ENCODE peak calls at places on chromosomes 4 and X, in four cellular contexts. Q is colonic mucosa; U is effector memory CD4-positive, alpha-beta T cell; X is esophagus muscularis mucosa. P is an unnamed sample.

GRCh38 chr4:142547974-142548373 is 298.1 kb downstream of the INPP4B start:
- DNase-seq in Q (no peak), U (no peak), X (no peak), P (no peak)

GRCh38 chr4:147057631-147057980 is 111.9 kb upstream of the TTC29 start:
- DNase-seq in U (no peak), X (no peak), Q (no peak), P (no peak)

GRCh38 chr4:5998333-5998936 is 19.8 kb downstream of the C4orf50 start:
- DNase-seq in X (no peak), Q (peak; percentile 40), U (no peak), P (peak; percentile 24)

GRCh38 chrX:150934453-150934852 is 36.0 kb upstream of the CD99L2 start:
- DNase-seq in X (no peak), U (no peak), Q (no peak), P (no peak)

GRCh38 chr4:115675721-115676120 is 562.3 kb upstream of the NDST4 start:
- DNase-seq in U (no peak), Q (no peak), X (no peak), P (no peak)

GRCh38 chr4:40212674-40213504 is 16.1 kb downstream of the RHOH start:
- DNase-seq in X (no peak), U (no peak), Q (no peak), P (no peak)

GRCh38 chrX:20530319-20530979 is 263.7 kb upstream of the RPS6KA3 start:
- DNase-seq in U (no peak), Q (peak; percentile 69), X (no peak), P (peak; percentile 27)

GRCh38 chr4:3074846-3075651 is 568 bp downstream of the HTT start:
- DNase-seq in Q (peak; percentile 70), X (no peak), U (peak; percentile 20), P (peak; percentile 42)

GRCh38 chr4:183249854-183250253 is 70.2 kb downstream of the CLDN22 start:
- DNase-seq in Q (no peak), X (no peak), U (no peak), P (no peak)

GRCh38 chr4:5931526-5931925 is 38.6 kb upstream of the CRMP1 start:
- DNase-seq in X (no peak), Q (no peak), U (no peak), P (no peak)

GRCh38 chr4:137749466-137749865 is 217.2 kb upstream of the PCDH18 start:
- DNase-seq in X (no peak), Q (no peak), U (no peak), P (no peak)

GRCh38 chr4:137949746-137950145 is 292.4 kb downstream of the SLC7A11 start:
- DNase-seq in Q (no peak), X (no peak), U (no peak), P (no peak)

GRCh38 chrX:13716905-13717304 is 17.5 kb downstream of the TRAPPC2 start:
- DNase-seq in U (peak; percentile 36), X (no peak), Q (no peak), P (peak; percentile 44)

GRCh38 chrX:110421499-110422455 is 63.1 kb downstream of the RTL9 start:
- DNase-seq in X (no peak), Q (no peak), U (no peak), P (no peak)

GRCh38 chr4:29983890-29984289 is 736.3 kb upstream of the PCDH7 start:
- DNase-seq in X (no peak), U (no peak), Q (no peak), P (no peak)

GRCh38 chrX:10159069-10159468 is 2.3 kb downstream of the CLCN4 start:
- DNase-seq in Q (no peak), X (no peak), U (no peak), P (no peak)

GRCh38 chrX:109856974-109857373 is 123.9 kb upstream of the ACSL4 start:
- DNase-seq in X (no peak), Q (no peak), U (no peak), P (no peak)

GRCh38 chrX:97230948-97231347 is 347.2 kb downstream of the RPA4 start:
- DNase-seq in X (no peak), Q (no peak), U (no peak), P (no peak)

GRCh38 chr4:106366026-106366425 is 2.6 kb downstream of the GIMD1 start:
- DNase-seq in X (no peak), Q (no peak), U (no peak), P (no peak)

GRCh38 chr4:173821031-173821430 is 291.0 kb upstream of the HAND2 start:
- DNase-seq in U (no peak), X (no peak), Q (no peak), P (no peak)

GRCh38 chr4:7347981-7348380 is 86.7 kb downstream of the PSAPL1 start:
- DNase-seq in X (no peak), U (no peak), Q (no peak), P (no peak)

GRCh38 chr4:80265571-80266266 is 745 bp upstream of the FGF5 start:
- DNase-seq in Q (no peak), X (no peak), U (no peak), P (no peak)

GRCh38 chrX:106952988-106953387 is 32.8 kb downstream of the CLDN2 start:
- DNase-seq in Q (no peak), X (no peak), U (no peak), P (no peak)

GRCh38 chr4:181219783-181220416 is 1023.3 kb upstream of the TENM3 start:
- DNase-seq in Q (no peak), X (no peak), U (no peak), P (no peak)

GRCh38 chr4:13881880-13882279 is 254.4 kb upstream of the BOD1L1 start:
- DNase-seq in U (no peak), Q (no peak), X (no peak), P (no peak)

GRCh38 chr4:154720123-154720522 is 23.7 kb upstream of the LRAT start:
- DNase-seq in Q (no peak), U (no peak), X (no peak), P (no peak)

GRCh38 chr4:124279741-124280140 is 432.8 kb downstream of the ANKRD50 start:
- DNase-seq in U (no peak), X (no peak), Q (no peak), P (no peak)

GRCh38 chr4:114921790-114922581 is 191.4 kb downstream of the NDST4 start:
- DNase-seq in X (no peak), Q (peak; percentile 29), U (no peak), P (no peak)

GRCh38 chrX:117743469-117744251 is 372.9 kb downstream of the KLHL13 start:
- DNase-seq in X (no peak), Q (no peak), U (no peak), P (no peak)

GRCh38 chr4:157574606-157575005 is 354.1 kb downstream of the GRIA2 start:
- DNase-seq in Q (no peak), U (no peak), X (no peak), P (no peak)

GRCh38 chrX:149392896-149393295 is 112.2 kb downstream of the IDS start:
- DNase-seq in U (no peak), Q (no peak), X (no peak), P (no peak)

GRCh38 chr4:126839066-126839465 is 793.7 kb upstream of the INTU start:
- DNase-seq in U (no peak), X (no peak), Q (no peak), P (no peak)

GRCh38 chr4:85291226-85291625 is 183.7 kb upstream of the ARHGAP24 start:
- DNase-seq in X (no peak), Q (no peak), U (no peak), P (no peak)

DNA sequence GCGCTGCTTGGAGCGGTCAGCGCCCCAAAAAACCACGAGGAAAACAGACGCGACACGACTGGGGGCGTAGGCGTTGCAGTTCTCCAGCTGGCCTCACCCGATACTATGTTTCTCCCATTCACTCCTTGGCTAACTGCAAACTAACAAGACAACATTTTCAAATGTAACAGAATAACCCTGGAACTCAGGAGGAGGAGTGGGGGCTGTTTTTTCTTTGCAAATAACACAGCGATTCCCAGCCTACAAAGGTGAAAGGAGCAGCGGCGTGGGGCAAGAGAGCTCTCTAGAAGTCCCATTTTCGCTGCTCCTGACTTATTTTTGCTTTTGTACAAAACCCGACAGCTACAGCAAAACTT is 1.7 kb downstream of the SOX3 start:
- DNase-seq in Q (no peak), U (no peak), X (no peak), P (no peak)
- H3K4me3 ChIP-seq in Q (no peak overlapping the region), U (no peak overlapping the region), X (peak overlapping the region; percentile 50), P (no peak overlapping the region)

GRCh38 chr4:87499415-87500106 is 29.6 kb downstream of the SPARCL1 start:
- DNase-seq in U (no peak), Q (no peak), X (no peak), P (no peak)

GRCh38 chr4:87497586-87497985 is 31.6 kb downstream of the SPARCL1 start:
- DNase-seq in X (no peak), U (no peak), Q (no peak), P (no peak)

GRCh38 chr4:87500107-87500462 is 29.1 kb downstream of the SPARCL1 start:
- DNase-seq in X (no peak), U (no peak), Q (no peak), P (no peak)

GRCh38 chr4:87497141-87497540 is 32.0 kb downstream of the SPARCL1 start:
- DNase-seq in Q (no peak), U (no peak), X (no peak), P (no peak)

GRCh38 chr4:87498446-87498900 is 30.7 kb downstream of the SPARCL1 start:
- DNase-seq in Q (no peak), U (no peak), X (no peak), P (no peak)
- H3K27ac ChIP-seq in Q (peak overlapping the region; percentile 29), U (no peak overlapping the region), X (peak overlapping the region; percentile 74), P (no peak overlapping the region)

GRCh38 chrX:24215282-24215681 is 65.8 kb downstream of the ZFX start:
- DNase-seq in X (no peak), U (no peak), Q (no peak), P (no peak)

GRCh38 chrX:24221872-24222271 is 72.3 kb downstream of the ZFX start:
- DNase-seq in Q (no peak), U (no peak), X (no peak), P (no peak)

GRCh38 chrX:24216037-24216436 is 66.5 kb downstream of the ZFX start:
- DNase-seq in U (no peak), X (no peak), Q (no peak), P (no peak)

GRCh38 chrX:24216827-24217226 is 67.3 kb downstream of the ZFX start:
- DNase-seq in U (no peak), Q (no peak), X (no peak), P (no peak)

DNA sequence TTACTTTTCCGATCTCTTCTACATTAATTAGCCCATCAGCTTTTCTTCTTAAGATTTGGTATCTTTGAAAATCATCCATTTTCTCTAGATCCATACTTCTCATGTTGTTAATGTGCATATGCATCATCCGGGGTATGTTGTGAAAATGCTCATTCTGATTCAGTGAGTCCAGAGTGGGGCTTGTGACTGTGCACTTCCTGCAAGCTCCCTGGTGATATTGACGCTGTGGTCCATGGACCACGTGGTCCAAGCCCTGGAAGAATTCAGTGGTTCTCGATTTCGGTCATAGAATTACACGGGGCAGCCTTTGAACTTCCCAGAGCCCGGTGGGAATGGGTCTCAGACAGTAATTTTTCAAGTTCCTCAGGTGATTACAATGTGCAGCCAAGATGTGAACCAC is 69.8 kb downstream of the ZFX start:
- DNase-seq in Q (no peak), X (no peak), U (no peak), P (no peak)
- H3K4me1 ChIP-seq in Q (no peaks in the 10 kb centered on the region), X (no peaks in the 10 kb centered on the region), U (no peaks in the 10 kb centered on the region), P (no peaks in the 10 kb centered on the region)

GRCh38 chrX:134982748-134983147 is 8.0 kb upstream of the SMIM10 start:
- DNase-seq in X (no peak), U (no peak), Q (no peak), P (no peak)

GRCh38 chrX:134981910-134982309 is 8.9 kb upstream of the SMIM10 start:
- DNase-seq in X (no peak), Q (no peak), U (no peak), P (no peak)

GRCh38 chrX:134990475-134991473 is at the start of gene SMIM10:
- DNase-seq in X (peak; percentile 91), U (no peak), Q (peak; percentile 67), P (peak; percentile 7)

GRCh38 chrX:134985479-134985878 is 5.3 kb upstream of the SMIM10 start:
- DNase-seq in U (no peak), X (no peak), Q (no peak), P (no peak)
- H3K4me3 ChIP-seq in U (no peak overlapping the region), X (no peak overlapping the region), Q (no peak overlapping the region), P (no peak overlapping the region)

P was measured in CD8-positive, alpha-beta memory T cell.